ENCODE peak calls at places on chromosomes 1 and 21, in five cellular contexts. Y is RWPE2, A is heart left ventricle, H is upper lobe of left lung, R is activated B cell treated with CpG ODN at 0.5 μM for 24 hours. Z is an unnamed sample.
A peak's percentile ranks its signal among the peaks of the same experiment; 100 is the strongest.

GRCh38 chr1:25615563-25616079 is 970 bp upstream of the MAN1C1 start:
- ATAC-seq in Y (peak; percentile 15), A (no peak), H (peak; percentile 43), R (no peak), Z (no peak)

GRCh38 chr21:38376235-38376634 is 119.4 kb downstream of the KCNJ15 start:
- ATAC-seq in Y (no peak), A (peak; percentile 86), H (peak; percentile 57), R (no peak), Z (no peak)

GRCh38 chr1:28295936-28296335 is 32.9 kb upstream of the MED18 start:
- ATAC-seq in Y (no peak), A (no peak), H (no peak), R (no peak), Z (no peak)

GRCh38 chr1:181583598-181583997 is 100.3 kb downstream of the CACNA1E start:
- ATAC-seq in Y (no peak), A (no peak), H (no peak), R (no peak), Z (no peak)

GRCh38 chr1:240031414-240031813 is 60.3 kb upstream of the FMN2 start:
- ATAC-seq in Y (peak; percentile 50), A (no peak), H (no peak), R (no peak), Z (no peak)

GRCh38 chr1:114082047-114082630 is 71.5 kb downstream of the SYT6 start:
- ATAC-seq in Y (no peak), A (no peak), H (no peak), R (no peak), Z (no peak)

GRCh38 chr1:52976183-52977035 is 49.3 kb downstream of the SCP2 start:
- ATAC-seq in Y (no peak), A (no peak), H (no peak), R (no peak), Z (no peak)

GRCh38 chr1:3596663-3597598 is 14.4 kb downstream of the MEGF6 start:
- ATAC-seq in Y (no peak), A (no peak), H (no peak), R (peak; percentile 18), Z (no peak)

GRCh38 chr1:234608720-234609527 is 1.1 kb downstream of the IRF2BP2 start:
- ATAC-seq in Y (no peak), A (no peak), H (no peak), R (peak; percentile 3), Z (no peak)

GRCh38 chr1:23567996-23568607 is 8.8 kb upstream of the ID3 start:
- ATAC-seq in Y (peak; percentile 27), A (peak; percentile 45), H (peak; percentile 51), R (peak; percentile 29), Z (peak; percentile 34)

GRCh38 chr1:160656737-160657476 is 10.1 kb upstream of the SLAMF1 start:
- ATAC-seq in Y (no peak), A (no peak), H (no peak), R (no peak), Z (no peak)

GRCh38 chr21:34126269-34126668 is 52.9 kb downstream of the MRPS6 start:
- ATAC-seq in Y (peak; percentile 62), A (no peak), H (no peak), R (no peak), Z (no peak)

GRCh38 chr1:30991852-30992606 is 73.5 kb downstream of the PUM1 start:
- ATAC-seq in Y (no peak), A (peak; percentile 24), H (no peak), R (no peak), Z (no peak)

GRCh38 chr1:29709711-29710169 is 473.4 kb downstream of the PTPRU start:
- ATAC-seq in Y (peak; percentile 78), A (no peak), H (no peak), R (no peak), Z (no peak)

GRCh38 chr1:206144605-206145004 is 27.4 kb upstream of the AVPR1B start:
- ATAC-seq in Y (no peak), A (no peak), H (no peak), R (no peak), Z (no peak)

GRCh38 chr21:17612023-17612564 is 607 bp downstream of the BTG3 start:
- ATAC-seq in Y (peak; percentile 35), A (peak; percentile 3), H (peak; percentile 71), R (peak; percentile 2), Z (peak; percentile 23)

GRCh38 chr1:4699724-4700301 is 45.4 kb downstream of the AJAP1 start:
- ATAC-seq in Y (no peak), A (no peak), H (no peak), R (no peak), Z (no peak)

GRCh38 chr1:161159915-161160248 is 582 bp downstream of the USP21 start:
- ATAC-seq in Y (no peak), A (no peak), H (no peak), R (no peak), Z (no peak)

GRCh38 chr1:212621043-212621829 is 12.7 kb downstream of the ATF3 start:
- ATAC-seq in Y (no peak), A (no peak), H (no peak), R (no peak), Z (no peak)

GRCh38 chr1:20603473-20604464 is 14.9 kb downstream of the CDA start:
- ATAC-seq in Y (peak; percentile 78), A (no peak), H (peak; percentile 61), R (no peak), Z (no peak)

GRCh38 chr1:245363821-245364220 is 209.0 kb downstream of the KIF26B start:
- ATAC-seq in Y (no peak), A (no peak), H (no peak), R (no peak), Z (no peak)